ENCODE peak calls at places on chromosomes 7 and 10, in six cellular contexts. One of them, this sample, is unnamed.

GRCh38 chr10:99685232-99686041 is 26.1 kb downstream of the ENTPD7 start:
- DNase-seq in heart right ventricle: no peak
- DNase-seq in dorsolateral prefrontal cortex: no peak
- DNase-seq in ascending aorta: no peak
- DNase-seq in prostate gland: no peak
- DNase-seq in sigmoid colon: no peak
- DNase-seq in this sample: no peak

GRCh38 chr7:137878333-137878961 is 31.7 kb upstream of the DGKI start:
- DNase-seq in heart right ventricle: peak
- DNase-seq in dorsolateral prefrontal cortex: no peak
- DNase-seq in ascending aorta: no peak
- DNase-seq in prostate gland: no peak
- DNase-seq in sigmoid colon: peak
- DNase-seq in this sample: no peak

GRCh38 chr7:24419070-24419469 is 135.1 kb downstream of the NPY start:
- DNase-seq in heart right ventricle: no peak
- DNase-seq in dorsolateral prefrontal cortex: no peak
- DNase-seq in ascending aorta: no peak
- DNase-seq in prostate gland: no peak
- DNase-seq in sigmoid colon: no peak
- DNase-seq in this sample: no peak

GRCh38 chr7:16514271-16514670 is 12.4 kb upstream of the LRRC72 start:
- DNase-seq in heart right ventricle: no peak
- DNase-seq in dorsolateral prefrontal cortex: no peak
- DNase-seq in ascending aorta: no peak
- DNase-seq in prostate gland: no peak
- DNase-seq in sigmoid colon: no peak
- DNase-seq in this sample: no peak

GRCh38 chr10:79487296-79488194 is 24.8 kb upstream of the EIF5AL1 start:
- DNase-seq in heart right ventricle: peak
- DNase-seq in dorsolateral prefrontal cortex: no peak
- DNase-seq in ascending aorta: no peak
- DNase-seq in prostate gland: peak
- DNase-seq in sigmoid colon: peak
- DNase-seq in this sample: peak

GRCh38 chr7:3065724-3066143 is 22.1 kb upstream of the CARD11 start:
- DNase-seq in heart right ventricle: peak
- DNase-seq in dorsolateral prefrontal cortex: no peak
- DNase-seq in ascending aorta: no peak
- DNase-seq in prostate gland: peak
- DNase-seq in sigmoid colon: no peak
- DNase-seq in this sample: no peak

GRCh38 chr10:3294919-3295318 is 122.3 kb upstream of the PITRM1 start:
- DNase-seq in heart right ventricle: no peak
- DNase-seq in dorsolateral prefrontal cortex: no peak
- DNase-seq in ascending aorta: no peak
- DNase-seq in prostate gland: no peak
- DNase-seq in sigmoid colon: no peak
- DNase-seq in this sample: no peak

GRCh38 chr10:49285232-49285631 is 13.7 kb upstream of the C10orf71 start:
- DNase-seq in heart right ventricle: no peak
- DNase-seq in dorsolateral prefrontal cortex: no peak
- DNase-seq in ascending aorta: no peak
- DNase-seq in prostate gland: no peak
- DNase-seq in sigmoid colon: peak
- DNase-seq in this sample: no peak

GRCh38 chr7:132337450-132338080 is 238.7 kb downstream of the PLXNA4 start:
- DNase-seq in heart right ventricle: no peak
- DNase-seq in dorsolateral prefrontal cortex: no peak
- DNase-seq in ascending aorta: no peak
- DNase-seq in prostate gland: no peak
- DNase-seq in sigmoid colon: no peak
- DNase-seq in this sample: no peak

GRCh38 chr7:92695308-92696261 is 105.4 kb upstream of the FAM133B start:
- DNase-seq in heart right ventricle: peak
- DNase-seq in dorsolateral prefrontal cortex: peak
- DNase-seq in ascending aorta: no peak
- DNase-seq in prostate gland: peak
- DNase-seq in sigmoid colon: no peak
- DNase-seq in this sample: peak

GRCh38 chr7:41924798-41925197 is 221.9 kb upstream of the INHBA start:
- DNase-seq in heart right ventricle: no peak
- DNase-seq in dorsolateral prefrontal cortex: no peak
- DNase-seq in ascending aorta: no peak
- DNase-seq in prostate gland: no peak
- DNase-seq in sigmoid colon: no peak
- DNase-seq in this sample: no peak

GRCh38 chr10:3455385-3456334 is 283.1 kb upstream of the PITRM1 start:
- DNase-seq in heart right ventricle: no peak
- DNase-seq in dorsolateral prefrontal cortex: no peak
- DNase-seq in ascending aorta: no peak
- DNase-seq in prostate gland: no peak
- DNase-seq in sigmoid colon: no peak
- DNase-seq in this sample: no peak

GRCh38 chr10:59623823-59624535 is 85.7 kb downstream of the SLC16A9 start:
- DNase-seq in heart right ventricle: no peak
- DNase-seq in dorsolateral prefrontal cortex: no peak
- DNase-seq in ascending aorta: no peak
- DNase-seq in prostate gland: no peak
- DNase-seq in sigmoid colon: no peak
- DNase-seq in this sample: no peak

GRCh38 chr7:26365077-26365896 is 73.6 kb downstream of the SNX10 start:
- DNase-seq in heart right ventricle: no peak
- DNase-seq in dorsolateral prefrontal cortex: peak
- DNase-seq in ascending aorta: no peak
- DNase-seq in prostate gland: peak
- DNase-seq in sigmoid colon: no peak
- DNase-seq in this sample: peak

GRCh38 chr10:88952647-88953111 is at the start of gene ACTA2:
- DNase-seq in heart right ventricle: peak
- DNase-seq in dorsolateral prefrontal cortex: no peak
- DNase-seq in ascending aorta: peak
- DNase-seq in prostate gland: peak
- DNase-seq in sigmoid colon: peak
- DNase-seq in this sample: no peak

GRCh38 chr10:37711617-37712488 is 145.6 kb downstream of the ZNF248 start:
- DNase-seq in heart right ventricle: no peak
- DNase-seq in dorsolateral prefrontal cortex: no peak
- DNase-seq in ascending aorta: no peak
- DNase-seq in prostate gland: no peak
- DNase-seq in sigmoid colon: no peak
- DNase-seq in this sample: no peak

GRCh38 chr10:37704566-37704965 is 152.8 kb downstream of the ZNF248 start:
- DNase-seq in heart right ventricle: no peak
- DNase-seq in dorsolateral prefrontal cortex: no peak
- DNase-seq in ascending aorta: no peak
- DNase-seq in prostate gland: no peak
- DNase-seq in sigmoid colon: peak
- DNase-seq in this sample: no peak

GRCh38 chr10:37703833-37704382 is 153.5 kb downstream of the ZNF248 start:
- DNase-seq in heart right ventricle: no peak
- DNase-seq in dorsolateral prefrontal cortex: no peak
- DNase-seq in ascending aorta: no peak
- DNase-seq in prostate gland: no peak
- DNase-seq in sigmoid colon: no peak
- DNase-seq in this sample: no peak

GRCh38 chr10:37710831-37711616 is 146.4 kb downstream of the ZNF248 start:
- DNase-seq in heart right ventricle: no peak
- DNase-seq in dorsolateral prefrontal cortex: no peak
- DNase-seq in ascending aorta: no peak
- DNase-seq in prostate gland: no peak
- DNase-seq in sigmoid colon: no peak
- DNase-seq in this sample: no peak

DNA sequence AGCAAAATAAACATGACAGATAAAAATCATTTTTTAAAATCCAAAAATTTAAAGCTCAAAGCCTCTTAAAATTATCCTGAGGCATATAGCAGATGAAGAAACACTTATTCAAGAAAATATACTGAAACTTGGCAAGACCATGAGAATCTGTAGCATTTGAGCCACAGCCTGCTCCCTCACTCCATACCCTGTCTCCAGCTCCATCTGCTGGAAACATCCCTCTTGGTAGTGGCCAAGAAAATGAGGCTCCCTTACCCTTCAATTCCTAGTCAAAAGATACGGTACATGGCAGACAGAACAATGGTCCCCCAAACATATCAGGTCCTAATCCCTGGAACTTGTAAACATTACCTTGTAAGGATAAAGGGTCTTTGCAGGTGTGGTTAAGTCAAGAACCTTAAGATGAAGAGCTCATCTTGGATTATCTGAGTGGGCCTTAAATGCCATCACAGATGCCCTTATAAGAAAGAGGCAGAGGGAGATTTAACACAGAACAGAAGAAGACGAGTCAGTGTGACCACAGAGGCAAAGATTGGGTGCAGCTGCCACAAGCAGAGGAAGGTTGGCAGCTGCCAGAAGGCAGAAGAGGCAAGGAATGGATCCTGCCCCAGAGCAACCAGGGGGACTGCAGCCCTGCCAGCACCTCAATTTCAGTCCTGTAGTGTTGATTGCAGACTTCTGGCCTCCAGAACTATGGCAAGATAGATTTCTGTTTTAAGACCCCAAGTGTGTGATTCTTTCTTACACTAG is 149.4 kb downstream of the ZNF248 start:
- DNase-seq in heart right ventricle: no peak
- DNase-seq in dorsolateral prefrontal cortex: no peak
- DNase-seq in ascending aorta: no peak
- DNase-seq in prostate gland: no peak
- DNase-seq in sigmoid colon: no peak
- DNase-seq in this sample: no peak
- TF ChIP-seq CTCF in heart right ventricle: peak
- TF ChIP-seq CTCF in dorsolateral prefrontal cortex: no peak
- TF ChIP-seq CTCF in ascending aorta: no peak
- TF ChIP-seq CTCF in prostate gland: no peak
- TF ChIP-seq CTCF in sigmoid colon: no peak
- TF ChIP-seq CTCF in this sample: no peak

GRCh38 chr10:14153570-14154055 is 177.1 kb downstream of the FRMD4A start:
- DNase-seq in heart right ventricle: peak
- DNase-seq in dorsolateral prefrontal cortex: no peak
- DNase-seq in ascending aorta: no peak
- DNase-seq in prostate gland: no peak
- DNase-seq in sigmoid colon: no peak
- DNase-seq in this sample: no peak

GRCh38 chr10:14160299-14160698 is 170.4 kb downstream of the FRMD4A start:
- DNase-seq in heart right ventricle: no peak
- DNase-seq in dorsolateral prefrontal cortex: no peak
- DNase-seq in ascending aorta: no peak
- DNase-seq in prostate gland: no peak
- DNase-seq in sigmoid colon: no peak
- DNase-seq in this sample: no peak

GRCh38 chr10:14158575-14158974 is 172.1 kb downstream of the FRMD4A start:
- DNase-seq in heart right ventricle: no peak
- DNase-seq in dorsolateral prefrontal cortex: no peak
- DNase-seq in ascending aorta: no peak
- DNase-seq in prostate gland: no peak
- DNase-seq in sigmoid colon: no peak
- DNase-seq in this sample: no peak

GRCh38 chr10:14156101-14156500 is 174.6 kb downstream of the FRMD4A start:
- DNase-seq in heart right ventricle: no peak
- DNase-seq in dorsolateral prefrontal cortex: no peak
- DNase-seq in ascending aorta: no peak
- DNase-seq in prostate gland: no peak
- DNase-seq in sigmoid colon: no peak
- DNase-seq in this sample: no peak
- TF ChIP-seq CTCF in heart right ventricle: no peak
- TF ChIP-seq CTCF in dorsolateral prefrontal cortex: no peak
- TF ChIP-seq CTCF in ascending aorta: no peak
- TF ChIP-seq CTCF in prostate gland: no peak
- TF ChIP-seq CTCF in sigmoid colon: no peak
- TF ChIP-seq CTCF in this sample: no peak

DNA sequence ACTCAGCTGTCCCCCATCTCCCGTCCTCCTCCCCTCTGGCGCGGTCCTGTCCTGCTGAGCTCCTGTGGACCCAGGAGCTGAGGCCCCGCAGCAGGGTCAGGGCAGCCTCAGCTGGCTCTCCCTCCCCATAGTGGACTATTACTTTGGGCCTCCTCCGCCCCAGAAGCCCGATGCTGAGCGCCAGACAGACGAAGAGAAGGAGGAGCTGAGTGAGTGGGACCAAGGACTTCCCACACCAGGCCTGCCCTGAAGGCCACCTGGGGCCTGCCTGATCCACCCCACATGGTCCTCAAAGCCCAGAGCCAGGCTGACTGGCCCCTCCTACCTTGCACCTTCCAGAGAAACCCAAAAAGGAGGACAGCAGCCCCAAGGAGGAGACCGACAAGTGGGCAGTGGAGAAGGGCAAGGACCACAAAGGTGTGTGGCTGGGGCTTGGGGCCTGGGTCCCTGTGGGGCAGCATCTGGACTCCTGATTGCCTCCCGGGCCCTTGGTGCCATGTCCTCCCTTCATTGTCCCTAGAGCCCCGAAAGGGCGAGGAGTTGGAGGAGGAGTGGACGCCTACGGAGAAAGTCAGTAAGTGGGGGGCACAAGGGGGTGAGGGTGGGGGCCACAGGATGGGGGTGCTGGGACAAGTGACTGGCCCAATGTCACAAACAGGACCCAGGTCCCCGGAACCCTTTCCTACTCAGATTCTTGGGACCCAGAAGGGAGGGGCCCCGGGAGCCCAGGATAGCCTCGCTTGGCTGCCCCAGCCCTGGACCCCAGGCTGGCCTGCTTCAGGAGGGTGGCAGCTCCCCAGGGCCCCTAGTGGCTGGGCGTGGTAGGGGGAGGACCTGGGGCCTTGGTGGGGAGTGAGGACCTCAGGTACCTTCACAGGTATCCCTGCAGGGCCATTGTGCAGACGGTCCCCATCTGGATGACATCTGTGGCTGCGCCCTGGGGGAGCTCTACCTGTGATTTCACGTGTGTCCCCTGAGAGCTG is 4.9 kb downstream of the AEBP1 start:
- DNase-seq in heart right ventricle: no peak
- DNase-seq in dorsolateral prefrontal cortex: no peak
- DNase-seq in ascending aorta: no peak
- DNase-seq in prostate gland: no peak
- DNase-seq in sigmoid colon: no peak
- DNase-seq in this sample: no peak
- TF ChIP-seq CTCF in heart right ventricle: no peak
- TF ChIP-seq CTCF in dorsolateral prefrontal cortex: no peak
- TF ChIP-seq CTCF in ascending aorta: no peak
- TF ChIP-seq CTCF in prostate gland: no peak
- TF ChIP-seq CTCF in sigmoid colon: no peak
- TF ChIP-seq CTCF in this sample: no peak

DNA sequence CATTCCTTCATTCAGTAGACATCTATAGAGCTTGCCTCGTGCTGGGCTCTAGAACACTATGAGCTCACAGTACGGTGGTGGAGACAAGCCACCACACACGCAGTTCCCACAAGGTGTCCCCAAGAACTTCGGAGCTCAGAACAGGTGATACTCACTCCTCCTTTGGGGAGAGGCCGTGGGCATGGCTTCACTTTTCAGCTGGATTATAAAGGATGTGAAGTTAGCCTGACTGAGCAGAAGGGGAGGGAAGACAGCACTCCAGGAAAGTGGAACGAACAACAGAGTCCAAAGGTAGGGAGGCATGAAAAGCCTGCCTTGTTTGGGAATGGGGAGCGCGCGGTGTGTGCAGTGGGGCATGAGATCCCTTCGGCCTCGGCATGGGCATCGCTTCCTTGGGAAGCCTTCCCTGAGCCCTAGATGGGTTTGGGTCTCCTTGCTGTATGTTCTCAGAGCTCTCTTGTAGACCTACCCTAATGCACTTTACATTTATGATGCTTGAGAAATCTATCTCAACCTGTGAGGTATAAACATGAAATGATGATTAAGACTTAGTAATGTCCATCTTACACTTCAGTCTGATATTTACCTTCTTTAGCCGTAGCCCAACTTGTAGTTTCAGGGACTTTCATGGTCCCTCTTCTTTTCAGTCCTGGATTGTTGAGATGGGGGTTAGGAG is 852 bp upstream of the OGA start:
- DNase-seq in heart right ventricle: no peak
- DNase-seq in dorsolateral prefrontal cortex: no peak
- DNase-seq in ascending aorta: no peak
- DNase-seq in prostate gland: peak
- DNase-seq in sigmoid colon: no peak
- DNase-seq in this sample: no peak
- TF ChIP-seq CTCF in heart right ventricle: no peak
- TF ChIP-seq CTCF in dorsolateral prefrontal cortex: no peak
- TF ChIP-seq CTCF in ascending aorta: no peak
- TF ChIP-seq CTCF in prostate gland: no peak
- TF ChIP-seq CTCF in sigmoid colon: no peak
- TF ChIP-seq CTCF in this sample: no peak